ENCODE peak calls at places on chromosomes 11 and 22, in seven cellular contexts. One of them, this sample, is unnamed.

GRCh38 chr11:70603064-70603755 is 204.9 kb downstream of the CTTN start:
- DNase-seq in left ventricle myocardium superior: no peak
- DNase-seq in substantia nigra: no peak
- DNase-seq in NCI-H748 treated with DMSO at 0.1 percent for 48 hours: no peak
- DNase-seq in stimulated activated CD4-positive, alpha-beta T cell treated with anti-CD3 and anti-CD28 coated beads, Interleukin-12 subunit alpha, Interleukin-12 subunit beta, amount 100 ng/mL, for 4 hours: no peak
- DNase-seq in activated T-helper 1 cell treated with anti-CD3 and anti-CD28 coated beads, Interleukin-12 subunit alpha, Interleukin-12 subunit beta, Interleukin-2, Interleukin-4 antibody, amounts not matched to agents 30 ng/mL and 10 ng/mL and 1 ng/mL, durations not matched to agents 14 hours and 24 hours and 36 hours: no peak
- DNase-seq in T follicular helper cell: no peak
- DNase-seq in this sample: no peak

GRCh38 chr22:45204241-45204640 is 36.5 kb downstream of the KIAA0930 start:
- DNase-seq in left ventricle myocardium superior: no peak
- DNase-seq in substantia nigra: no peak
- DNase-seq in NCI-H748 treated with DMSO at 0.1 percent for 48 hours: no peak
- DNase-seq in stimulated activated CD4-positive, alpha-beta T cell treated with anti-CD3 and anti-CD28 coated beads, Interleukin-12 subunit alpha, Interleukin-12 subunit beta, amount 100 ng/mL, for 4 hours: no peak
- DNase-seq in activated T-helper 1 cell treated with anti-CD3 and anti-CD28 coated beads, Interleukin-12 subunit alpha, Interleukin-12 subunit beta, Interleukin-2, Interleukin-4 antibody, amounts not matched to agents 30 ng/mL and 10 ng/mL and 1 ng/mL, durations not matched to agents 14 hours and 24 hours and 36 hours: no peak
- DNase-seq in T follicular helper cell: no peak
- DNase-seq in this sample: no peak

GRCh38 chr22:33076368-33076767 is 18.2 kb upstream of the SYN3 start:
- DNase-seq in left ventricle myocardium superior: no peak
- DNase-seq in substantia nigra: no peak
- DNase-seq in NCI-H748 treated with DMSO at 0.1 percent for 48 hours: no peak
- DNase-seq in stimulated activated CD4-positive, alpha-beta T cell treated with anti-CD3 and anti-CD28 coated beads, Interleukin-12 subunit alpha, Interleukin-12 subunit beta, amount 100 ng/mL, for 4 hours: no peak
- DNase-seq in activated T-helper 1 cell treated with anti-CD3 and anti-CD28 coated beads, Interleukin-12 subunit alpha, Interleukin-12 subunit beta, Interleukin-2, Interleukin-4 antibody, amounts not matched to agents 30 ng/mL and 10 ng/mL and 1 ng/mL, durations not matched to agents 14 hours and 24 hours and 36 hours: no peak
- DNase-seq in T follicular helper cell: no peak
- DNase-seq in this sample: no peak

GRCh38 chr22:45200230-45200629 is 36.5 kb downstream of the NUP50 start:
- DNase-seq in left ventricle myocardium superior: no peak
- DNase-seq in substantia nigra: no peak
- DNase-seq in NCI-H748 treated with DMSO at 0.1 percent for 48 hours: no peak
- DNase-seq in stimulated activated CD4-positive, alpha-beta T cell treated with anti-CD3 and anti-CD28 coated beads, Interleukin-12 subunit alpha, Interleukin-12 subunit beta, amount 100 ng/mL, for 4 hours: no peak
- DNase-seq in activated T-helper 1 cell treated with anti-CD3 and anti-CD28 coated beads, Interleukin-12 subunit alpha, Interleukin-12 subunit beta, Interleukin-2, Interleukin-4 antibody, amounts not matched to agents 30 ng/mL and 10 ng/mL and 1 ng/mL, durations not matched to agents 14 hours and 24 hours and 36 hours: no peak
- DNase-seq in T follicular helper cell: no peak
- DNase-seq in this sample: no peak

GRCh38 chr11:116136987-116137674 is 632.9 kb upstream of the CADM1 start:
- DNase-seq in left ventricle myocardium superior: no peak
- DNase-seq in substantia nigra: no peak
- DNase-seq in NCI-H748 treated with DMSO at 0.1 percent for 48 hours: no peak
- DNase-seq in stimulated activated CD4-positive, alpha-beta T cell treated with anti-CD3 and anti-CD28 coated beads, Interleukin-12 subunit alpha, Interleukin-12 subunit beta, amount 100 ng/mL, for 4 hours: no peak
- DNase-seq in activated T-helper 1 cell treated with anti-CD3 and anti-CD28 coated beads, Interleukin-12 subunit alpha, Interleukin-12 subunit beta, Interleukin-2, Interleukin-4 antibody, amounts not matched to agents 30 ng/mL and 10 ng/mL and 1 ng/mL, durations not matched to agents 14 hours and 24 hours and 36 hours: no peak
- DNase-seq in T follicular helper cell: no peak
- DNase-seq in this sample: no peak

GRCh38 chr22:46766611-46767010 is 4.2 kb downstream of the TBC1D22A start:
- DNase-seq in left ventricle myocardium superior: no peak
- DNase-seq in substantia nigra: no peak
- DNase-seq in NCI-H748 treated with DMSO at 0.1 percent for 48 hours: no peak
- DNase-seq in stimulated activated CD4-positive, alpha-beta T cell treated with anti-CD3 and anti-CD28 coated beads, Interleukin-12 subunit alpha, Interleukin-12 subunit beta, amount 100 ng/mL, for 4 hours: no peak
- DNase-seq in activated T-helper 1 cell treated with anti-CD3 and anti-CD28 coated beads, Interleukin-12 subunit alpha, Interleukin-12 subunit beta, Interleukin-2, Interleukin-4 antibody, amounts not matched to agents 30 ng/mL and 10 ng/mL and 1 ng/mL, durations not matched to agents 14 hours and 24 hours and 36 hours: no peak
- DNase-seq in T follicular helper cell: no peak
- DNase-seq in this sample: no peak

GRCh38 chr11:125358254-125358840 is 137.7 kb downstream of the FEZ1 start:
- DNase-seq in left ventricle myocardium superior: no peak
- DNase-seq in substantia nigra: no peak
- DNase-seq in NCI-H748 treated with DMSO at 0.1 percent for 48 hours: no peak
- DNase-seq in stimulated activated CD4-positive, alpha-beta T cell treated with anti-CD3 and anti-CD28 coated beads, Interleukin-12 subunit alpha, Interleukin-12 subunit beta, amount 100 ng/mL, for 4 hours: no peak
- DNase-seq in activated T-helper 1 cell treated with anti-CD3 and anti-CD28 coated beads, Interleukin-12 subunit alpha, Interleukin-12 subunit beta, Interleukin-2, Interleukin-4 antibody, amounts not matched to agents 30 ng/mL and 10 ng/mL and 1 ng/mL, durations not matched to agents 14 hours and 24 hours and 36 hours: no peak
- DNase-seq in T follicular helper cell: no peak
- DNase-seq in this sample: no peak

GRCh38 chr22:49024775-49025440 is 802.8 kb downstream of the BRD1 start:
- DNase-seq in left ventricle myocardium superior: peak
- DNase-seq in substantia nigra: no peak
- DNase-seq in NCI-H748 treated with DMSO at 0.1 percent for 48 hours: no peak
- DNase-seq in stimulated activated CD4-positive, alpha-beta T cell treated with anti-CD3 and anti-CD28 coated beads, Interleukin-12 subunit alpha, Interleukin-12 subunit beta, amount 100 ng/mL, for 4 hours: no peak
- DNase-seq in activated T-helper 1 cell treated with anti-CD3 and anti-CD28 coated beads, Interleukin-12 subunit alpha, Interleukin-12 subunit beta, Interleukin-2, Interleukin-4 antibody, amounts not matched to agents 30 ng/mL and 10 ng/mL and 1 ng/mL, durations not matched to agents 14 hours and 24 hours and 36 hours: no peak
- DNase-seq in T follicular helper cell: no peak
- DNase-seq in this sample: no peak

GRCh38 chr22:43537019-43537585 is 125.3 kb downstream of the MPPED1 start:
- DNase-seq in left ventricle myocardium superior: no peak
- DNase-seq in substantia nigra: no peak
- DNase-seq in NCI-H748 treated with DMSO at 0.1 percent for 48 hours: no peak
- DNase-seq in stimulated activated CD4-positive, alpha-beta T cell treated with anti-CD3 and anti-CD28 coated beads, Interleukin-12 subunit alpha, Interleukin-12 subunit beta, amount 100 ng/mL, for 4 hours: no peak
- DNase-seq in activated T-helper 1 cell treated with anti-CD3 and anti-CD28 coated beads, Interleukin-12 subunit alpha, Interleukin-12 subunit beta, Interleukin-2, Interleukin-4 antibody, amounts not matched to agents 30 ng/mL and 10 ng/mL and 1 ng/mL, durations not matched to agents 14 hours and 24 hours and 36 hours: no peak
- DNase-seq in T follicular helper cell: no peak
- DNase-seq in this sample: no peak

GRCh38 chr11:33187851-33188722 is 26.8 kb upstream of the CSTF3 start:
- DNase-seq in left ventricle myocardium superior: no peak
- DNase-seq in substantia nigra: no peak
- DNase-seq in NCI-H748 treated with DMSO at 0.1 percent for 48 hours: no peak
- DNase-seq in stimulated activated CD4-positive, alpha-beta T cell treated with anti-CD3 and anti-CD28 coated beads, Interleukin-12 subunit alpha, Interleukin-12 subunit beta, amount 100 ng/mL, for 4 hours: no peak
- DNase-seq in activated T-helper 1 cell treated with anti-CD3 and anti-CD28 coated beads, Interleukin-12 subunit alpha, Interleukin-12 subunit beta, Interleukin-2, Interleukin-4 antibody, amounts not matched to agents 30 ng/mL and 10 ng/mL and 1 ng/mL, durations not matched to agents 14 hours and 24 hours and 36 hours: no peak
- DNase-seq in T follicular helper cell: no peak
- DNase-seq in this sample: no peak